ENCODE peak calls at places on chromosome X, in seven cellular contexts. C is right atrium auricular region; N is astrocyte; Q is body of pancreas; Z is A549; I is effector memory CD4-positive, alpha-beta T cell; O is upper lobe of left lung. D is an unnamed sample.

GRCh38 chrX:10022580-10023245 is 55.6 kb downstream of the CLDN34 start:
- DNase-seq in C (peak), N (peak), Q (peak), Z (peak), I (no peak), O (no peak), D (no peak)

GRCh38 chrX:135688137-135688536 is 25.3 kb upstream of the CT45A1 start:
- DNase-seq in C (no peak), N (no peak), Q (no peak), Z (peak), I (no peak), O (no peak), D (no peak)

GRCh38 chrX:10579018-10579752 is 41.2 kb downstream of the MID1 start:
- DNase-seq in C (no peak), N (peak), Q (no peak), Z (peak), I (no peak), O (no peak), D (no peak)

GRCh38 chrX:10239611-10240064 is 82.9 kb downstream of the CLCN4 start:
- DNase-seq in C (peak), N (peak), Q (no peak), Z (peak), I (no peak), O (no peak), D (no peak)

GRCh38 chrX:150933945-150934350 is 35.5 kb upstream of the CD99L2 start:
- DNase-seq in C (no peak), N (peak), Q (no peak), Z (no peak), I (no peak), O (no peak), D (no peak)

GRCh38 chrX:41472231-41472815 is 25.2 kb downstream of the NYX start:
- DNase-seq in C (no peak), N (peak), Q (no peak), Z (no peak), I (no peak), O (peak), D (no peak)

GRCh38 chrX:133415276-133416105 is at the start of gene GPC4:
- DNase-seq in C (no peak), N (peak), Q (peak), Z (peak), I (no peak), O (peak), D (no peak)

GRCh38 chrX:53831662-53832635 is 145.4 kb upstream of the HUWE1 start:
- DNase-seq in C (no peak), N (peak), Q (peak), Z (peak), I (peak), O (no peak), D (no peak)

GRCh38 chrX:112798736-112799135 is 41.9 kb downstream of the AMOT start:
- DNase-seq in C (no peak), N (no peak), Q (no peak), Z (no peak), I (no peak), O (no peak), D (no peak)

GRCh38 chrX:80335062-80335830 is 85.0 kb upstream of the TENT5D start:
- DNase-seq in C (no peak), N (no peak), Q (peak), Z (peak), I (no peak), O (peak), D (no peak)

GRCh38 chrX:113929004-113929403 is 654.9 kb upstream of the HTR2C start:
- DNase-seq in C (no peak), N (peak), Q (peak), Z (peak), I (no peak), O (no peak), D (no peak)

GRCh38 chrX:130176942-130177341 is 5.2 kb downstream of the RAB33A start:
- DNase-seq in C (no peak), N (no peak), Q (no peak), Z (no peak), I (no peak), O (no peak), D (no peak)

GRCh38 chrX:41100200-41100599 is 15.0 kb downstream of the USP9X start:
- DNase-seq in C (no peak), N (no peak), Q (no peak), Z (no peak), I (no peak), O (no peak), D (no peak)

GRCh38 chrX:13721371-13721770 is 13.0 kb downstream of the TRAPPC2 start:
- DNase-seq in C (no peak), N (no peak), Q (no peak), Z (no peak), I (no peak), O (no peak), D (no peak)

GRCh38 chrX:13716905-13717304 is 17.5 kb downstream of the TRAPPC2 start:
- DNase-seq in C (no peak), N (no peak), Q (peak), Z (no peak), I (peak), O (no peak), D (no peak)

GRCh38 chrX:13717697-13718483 is 16.5 kb downstream of the TRAPPC2 start:
- DNase-seq in C (no peak), N (peak), Q (no peak), Z (no peak), I (no peak), O (no peak), D (no peak)

GRCh38 chrX:13719192-13719856 is 15.1 kb downstream of the TRAPPC2 start:
- DNase-seq in C (no peak), N (no peak), Q (no peak), Z (no peak), I (no peak), O (no peak), D (no peak)

GRCh38 chrX:13721819-13722527 is 12.4 kb downstream of the TRAPPC2 start:
- DNase-seq in C (no peak), N (peak), Q (peak), Z (no peak), I (no peak), O (no peak), D (no peak)
- H3K4me3 ChIP-seq in C (no peak), N (no peak), Q (no peak), Z (no peak), I (no peak), O (no peak), D (no peak)

GRCh38 chrX:48466696-48467095 is 3.4 kb downstream of the SLC38A5 start:
- DNase-seq in C (no peak), N (no peak), Q (peak), Z (no peak), I (no peak), O (peak), D (no peak)
- H3K4me3 ChIP-seq in C (no peak), N (no peak), Q (peak), Z (no peak), I (no peak), O (no peak), D (no peak)

DNA sequence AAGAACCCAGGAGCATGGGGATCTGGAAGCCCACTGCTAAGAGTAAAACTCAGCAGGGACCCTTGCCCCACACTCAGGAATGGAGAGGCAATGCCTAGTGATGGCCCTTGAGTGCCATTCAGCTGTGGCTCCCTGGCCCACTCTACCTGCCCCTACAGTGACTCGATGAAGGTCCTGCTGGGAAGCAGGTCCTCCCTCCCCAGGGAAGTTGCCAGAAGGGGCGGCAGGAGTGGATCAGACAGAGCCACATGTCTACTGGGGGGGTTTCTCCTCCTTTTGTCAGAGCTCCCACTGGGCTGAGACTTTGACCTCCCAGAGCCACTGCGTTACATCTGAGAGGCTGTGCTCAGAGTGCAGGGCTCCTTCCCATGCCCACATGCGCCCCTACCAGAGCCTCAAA is 1.2 kb downstream of the SLC10A3 start:
- DNase-seq in C (no peak), N (no peak), Q (no peak), Z (no peak), I (no peak), O (no peak), D (no peak)
- H3K4me3 ChIP-seq in C (peak), N (peak), Q (no peak), Z (no peak), I (peak), O (peak), D (peak)

GRCh38 chrX:30327762-30328161 is 18.6 kb upstream of the NR0B1 start:
- DNase-seq in C (no peak), N (no peak), Q (no peak), Z (no peak), I (no peak), O (no peak), D (no peak)
- H3K4me3 ChIP-seq in C (no peak), N (no peak), Q (no peak), Z (no peak), I (no peak), O (no peak), D (no peak)

GRCh38 chrX:24027086-24027485 is at the start of gene KLHL15:
- DNase-seq in C (no peak), N (no peak), Q (no peak), Z (no peak), I (no peak), O (no peak), D (no peak)
- H3K4me3 ChIP-seq in C (peak), N (peak), Q (no peak), Z (peak), I (peak), O (peak), D (peak)

GRCh38 chrX:118216086-118216485 is 99.5 kb upstream of the KLHL13 start:
- DNase-seq in C (no peak), N (peak), Q (no peak), Z (no peak), I (no peak), O (no peak), D (no peak)
- H3K4me3 ChIP-seq in C (no peak), N (no peak), Q (no peak), Z (no peak), I (no peak), O (no peak), D (no peak)